ENCODE peak calls at places on chromosome 2, in nine cellular contexts. S is left ventricle myocardium inferior; L is neural progenitor cell; M is lower lobe of right lung; F is PC-9; K is heart left ventricle; I is SK-N-SH; Z is CD4-positive, CD25-positive, alpha-beta regulatory T cell; D is lung. G is an unnamed sample.

GRCh38 chr2:231046908-231047269 is 9.6 kb downstream of the C2orf72 start:
- DNase-seq in M (no peak), K (no peak), Z (no peak), D (no peak), L (no peak), I (no peak), S (no peak), F (no peak), G (no peak)

GRCh38 chr2:18991177-18992168 is 366.9 kb downstream of the OSR1 start:
- DNase-seq in I (no peak), Z (no peak), K (peak; percentile 27), L (no peak), F (peak; percentile 88), M (peak; percentile 54), D (peak; percentile 29), S (peak; percentile 31), G (peak; percentile 44)

GRCh38 chr2:224520064-224520463 is 65.1 kb downstream of the CUL3 start:
- DNase-seq in K (no peak), M (no peak), Z (peak; percentile 37), D (no peak), I (no peak), L (no peak), F (no peak), S (no peak), G (peak; percentile 49)

GRCh38 chr2:98297817-98298684 is 48.2 kb upstream of the CNGA3 start:
- DNase-seq in K (no peak), I (no peak), M (no peak), S (no peak), L (no peak), D (peak; percentile 13), Z (no peak), F (no peak), G (no peak)

GRCh38 chr2:205060269-205060668 is 515.0 kb downstream of the PARD3B start:
- DNase-seq in L (no peak), F (no peak), Z (no peak), D (no peak), K (no peak), M (no peak), S (no peak), I (no peak), G (peak; percentile 62)

GRCh38 chr2:273338-273737 is 8.6 kb downstream of the ACP1 start:
- DNase-seq in K (no peak), S (no peak), F (no peak), D (no peak), L (no peak), I (no peak), Z (no peak), M (no peak), G (no peak)

GRCh38 chr2:172281648-172282576 is 145.5 kb upstream of the ITGA6 start:
- DNase-seq in D (no peak), Z (no peak), F (no peak), K (no peak), M (no peak), S (no peak), I (no peak), L (no peak), G (peak; percentile 59)

GRCh38 chr2:24875272-24875671 is 44.8 kb downstream of the ADCY3 start:
- DNase-seq in D (no peak), I (no peak), Z (no peak), F (no peak), M (no peak), K (no peak), S (no peak), L (no peak), G (no peak)

GRCh38 chr2:159042115-159042850 is 73.8 kb downstream of the TANC1 start:
- DNase-seq in L (no peak), F (peak; percentile 26), S (peak; percentile 51), I (no peak), K (no peak), Z (no peak), M (peak; percentile 55), D (peak; percentile 51), G (no peak)

GRCh38 chr2:159043710-159044109 is 75.3 kb downstream of the TANC1 start:
- DNase-seq in Z (no peak), S (no peak), F (no peak), D (no peak), K (no peak), I (no peak), M (no peak), L (no peak), G (no peak)

GRCh38 chr2:159046966-159047365 is 78.5 kb downstream of the TANC1 start:
- DNase-seq in L (no peak), Z (no peak), M (no peak), F (no peak), I (no peak), S (no peak), D (no peak), K (no peak), G (peak; percentile 83)

GRCh38 chr2:159044804-159045286 is 76.4 kb downstream of the TANC1 start:
- DNase-seq in I (no peak), L (no peak), D (peak; percentile 66), S (no peak), M (peak; percentile 53), K (no peak), Z (no peak), F (peak; percentile 18), G (no peak)

DNA sequence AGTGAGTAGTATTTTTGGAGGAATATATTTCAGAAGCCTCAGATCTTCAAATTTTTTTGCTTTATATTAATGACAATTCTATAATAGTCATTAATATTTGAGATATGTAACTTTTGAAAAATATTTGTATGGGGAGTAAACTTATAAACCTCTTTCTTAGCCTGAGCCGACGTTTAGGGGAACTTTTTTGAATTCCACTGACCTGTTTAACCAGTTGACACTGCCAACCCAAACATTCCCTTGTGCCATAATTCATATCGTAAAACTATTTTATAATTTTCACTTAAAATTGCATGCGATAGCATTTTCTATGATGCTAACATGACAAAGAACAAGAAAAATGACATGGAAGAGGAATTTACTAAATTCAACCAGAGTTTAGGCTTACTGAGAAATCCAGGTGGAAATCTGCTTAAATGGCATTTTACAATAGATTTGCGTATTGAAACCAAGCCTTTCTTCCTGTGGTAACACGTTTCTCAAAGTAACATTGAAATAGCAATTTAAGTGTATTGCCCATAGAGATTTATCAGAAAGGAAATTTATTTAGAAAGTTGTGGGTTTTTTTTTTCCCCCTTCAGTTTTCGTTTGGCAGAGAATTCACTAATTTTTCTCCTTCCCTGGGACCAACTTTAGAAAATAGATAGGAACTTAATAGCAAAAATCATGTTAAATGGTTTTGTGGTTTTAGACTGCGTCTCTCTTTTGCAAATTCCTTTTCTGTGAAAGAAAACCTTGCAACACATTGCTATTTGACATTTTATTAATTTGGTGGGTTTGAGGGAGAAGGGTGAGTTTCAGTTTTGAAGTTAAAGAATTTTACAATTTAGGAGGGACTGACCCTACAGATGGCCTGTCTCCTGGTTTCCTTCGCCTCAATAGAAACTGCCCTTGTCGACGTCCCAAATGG is 77.4 kb downstream of the TANC1 start:
- DNase-seq in S (no peak), Z (no peak), F (no peak), D (no peak), I (no peak), M (no peak), K (no peak), L (no peak), G (no peak)
- H3K27ac ChIP-seq in S (peak overlapping the region; percentile 64), Z (no peak overlapping the region), F (peak overlapping the region; percentile 37), D (peak overlapping the region; percentile 58), I (peak overlapping the region; percentile 41), M (peak overlapping the region; percentile 25), K (peak overlapping the region; percentile 23), L (no peak overlapping the region), G (peak overlapping the region; percentile 33)

GRCh38 chr2:95082479-95082878 is 39.1 kb downstream of the MRPS5 start:
- DNase-seq in M (no peak), S (no peak), F (no peak), L (no peak), I (no peak), D (no peak), Z (no peak), K (no peak), G (no peak)

GRCh38 chr2:95077521-95077807 is 44.1 kb downstream of the MRPS5 start:
- DNase-seq in F (peak; percentile 42), M (no peak), S (no peak), Z (no peak), L (peak; percentile 15), K (no peak), I (peak; percentile 10), D (no peak), G (no peak)

GRCh38 chr2:95076705-95077520 is 44.7 kb downstream of the MRPS5 start:
- DNase-seq in L (peak; percentile 85), Z (peak; percentile 85), S (peak; percentile 62), I (peak; percentile 84), F (peak; percentile 99), K (peak; percentile 58), D (peak; percentile 90), M (peak; percentile 93), G (no peak)

GRCh38 chr2:95077893-95078603 is 43.6 kb downstream of the MRPS5 start:
- DNase-seq in M (no peak), F (no peak), L (no peak), K (no peak), Z (no peak), D (no peak), S (no peak), I (peak; percentile 12), G (no peak)

DNA sequence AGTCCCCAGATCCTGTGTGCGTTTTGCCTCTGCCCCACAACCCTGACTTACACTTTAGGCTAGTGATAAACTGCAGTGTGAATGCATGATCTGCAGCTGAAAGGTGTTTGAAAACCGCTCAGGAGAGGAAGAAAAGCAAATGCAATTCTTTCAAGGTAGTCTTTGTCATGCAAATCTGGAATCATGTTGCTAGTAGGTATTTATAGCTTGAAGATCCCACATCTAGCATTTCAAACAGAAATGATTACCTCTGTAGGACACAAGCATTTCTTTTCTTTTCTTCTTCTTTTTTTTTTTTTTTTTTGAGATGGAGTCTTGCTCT is 42.2 kb downstream of the MRPS5 start:
- DNase-seq in S (no peak), L (no peak), K (no peak), M (no peak), F (no peak), Z (no peak), D (no peak), I (no peak), G (no peak)
- H3K4me1 ChIP-seq in S (peaks cover 10% of the 10 kb centered on the region), L (no peaks in the 10 kb centered on the region), K (no peaks in the 10 kb centered on the region), M (peaks cover 34% of the 10 kb centered on the region), F (peaks cover 21% of the 10 kb centered on the region), Z (peaks cover 32% of the 10 kb centered on the region), D (peaks cover 3% of the 10 kb centered on the region), I (no peaks in the 10 kb centered on the region), G (peaks cover 4% of the 10 kb centered on the region)

DNA sequence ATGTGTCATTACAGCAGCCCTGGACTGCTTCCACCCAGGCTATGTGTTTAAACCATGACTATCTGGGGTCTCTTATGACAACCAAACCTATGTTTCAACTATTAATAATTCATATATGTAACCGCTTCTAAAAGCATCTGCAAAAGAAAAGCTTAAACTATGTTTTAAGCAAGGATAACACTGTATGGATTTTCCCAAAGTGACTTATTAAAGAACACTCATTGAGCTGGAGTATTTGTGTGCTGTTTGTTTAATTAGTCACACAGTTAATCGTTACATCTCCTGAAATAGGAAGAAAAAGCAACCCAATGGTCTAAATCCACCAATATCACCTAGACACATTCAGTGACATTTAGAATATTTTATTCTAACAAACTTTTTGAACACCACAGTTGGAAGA is 51.3 kb downstream of the TMEM163 start:
- DNase-seq in M (no peak), D (no peak), I (no peak), S (no peak), F (no peak), Z (no peak), L (no peak), K (no peak), G (no peak)
- H3K9me3 ChIP-seq in M (no peaks in the 10 kb centered on the region), D (no peaks in the 10 kb centered on the region), I (no peaks in the 10 kb centered on the region), S (no peaks in the 10 kb centered on the region), F (no peaks in the 10 kb centered on the region), Z (no peaks in the 10 kb centered on the region), L (no peaks in the 10 kb centered on the region), K (no peaks in the 10 kb centered on the region), G (no peaks in the 10 kb centered on the region)

GRCh38 chr2:79620679-79621078 is 107.8 kb downstream of the CTNNA2 start:
- DNase-seq in F (no peak), L (no peak), K (no peak), S (no peak), D (no peak), Z (no peak), M (no peak), I (no peak), G (no peak)

GRCh38 chr2:79621755-79622154 is 108.9 kb downstream of the CTNNA2 start:
- DNase-seq in L (no peak), Z (no peak), F (no peak), D (no peak), S (no peak), K (no peak), M (no peak), I (no peak), G (no peak)

GRCh38 chr2:79619976-79620375 is 107.1 kb downstream of the CTNNA2 start:
- DNase-seq in M (no peak), Z (no peak), I (no peak), S (no peak), F (no peak), D (no peak), L (no peak), K (no peak), G (no peak)

GRCh38 chr2:79621252-79621651 is 108.4 kb downstream of the CTNNA2 start:
- DNase-seq in M (no peak), K (no peak), I (no peak), S (no peak), L (no peak), D (no peak), F (no peak), Z (no peak), G (no peak)

DNA sequence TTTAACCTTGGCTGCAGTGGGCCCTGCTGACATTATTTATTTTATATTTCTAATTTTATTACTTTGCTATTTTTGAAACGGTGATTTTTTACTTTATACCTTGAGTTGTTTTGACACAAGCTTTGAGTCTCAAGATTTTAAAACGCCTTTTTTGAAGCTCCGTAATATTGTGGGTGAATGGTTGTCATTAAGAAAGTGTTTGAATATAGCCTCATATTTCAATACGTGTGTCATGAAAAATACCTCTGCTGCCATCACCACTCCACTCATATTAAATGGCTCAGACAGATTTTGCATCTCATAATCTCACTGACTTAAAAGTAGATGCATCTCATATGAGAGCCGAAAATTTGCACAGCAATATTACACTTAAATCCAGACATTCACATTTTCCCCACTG is 106.6 kb downstream of the CTNNA2 start:
- DNase-seq in L (no peak), K (no peak), S (no peak), Z (no peak), I (no peak), D (no peak), F (no peak), M (no peak), G (no peak)
- H3K27ac ChIP-seq in L (no peak overlapping the region), K (no peak overlapping the region), S (no peak overlapping the region), Z (no peak overlapping the region), I (no peak overlapping the region), D (no peak overlapping the region), F (no peak overlapping the region), M (no peak overlapping the region), G (peak overlapping the region; percentile 68)